ENCODE peak calls at places on chromosomes 13 and 19, in five cellular contexts. H is activated B cell treated with CpG ODN at 0.5 μM for 24 hours, Y is heart left ventricle, T is HFF-Myc, W is fibroblast of pulmonary artery. P is an unnamed sample.

GRCh38 chr13:79349011-79349410 is 57.0 kb downstream of the RBM26 start:
- DNase-seq in H (no peak), W (no peak), Y (no peak), T (no peak), P (no peak)

GRCh38 chr13:26919311-26919710 is 158.7 kb upstream of the GPR12 start:
- DNase-seq in W (no peak), H (no peak), Y (no peak), T (no peak), P (no peak)

GRCh38 chr13:113918580-113918979 is 54.7 kb upstream of the GAS6 start:
- DNase-seq in T (no peak), Y (no peak), W (no peak), H (no peak), P (peak; percentile 59)

GRCh38 chr19:43638214-43638990 is 1.2 kb downstream of the CADM4 start:
- DNase-seq in Y (no peak), W (no peak), H (no peak), T (no peak), P (no peak)

GRCh38 chr13:29538625-29538976 is 56.9 kb downstream of the SLC7A1 start:
- DNase-seq in T (no peak), Y (no peak), W (no peak), H (no peak), P (no peak)

GRCh38 chr19:16860118-16860517 is 28.7 kb upstream of the F2RL3 start:
- DNase-seq in Y (no peak), W (no peak), H (no peak), T (no peak), P (no peak)

GRCh38 chr19:45273532-45273877 is 22.4 kb downstream of the MARK4 start:
- DNase-seq in H (no peak), Y (no peak), T (no peak), W (no peak), P (no peak)

GRCh38 chr19:28425431-28425931 is 787.5 kb downstream of the UQCRFS1 start:
- DNase-seq in T (no peak), H (no peak), W (peak; percentile 30), Y (no peak), P (no peak)

GRCh38 chr13:42486711-42487198 is 87.2 kb upstream of the TNFSF11 start:
- DNase-seq in H (no peak), Y (no peak), T (no peak), W (peak; percentile 81), P (no peak)

GRCh38 chr13:34310539-34310938 is 492.6 kb downstream of the RFC3 start:
- DNase-seq in Y (no peak), T (no peak), W (no peak), H (no peak), P (no peak)

GRCh38 chr19:15181394-15181793 is 19.4 kb downstream of the NOTCH3 start:
- DNase-seq in H (no peak), Y (no peak), W (no peak), T (no peak), P (no peak)

GRCh38 chr13:27825153-27825552 is 32.9 kb downstream of the GSX1 start:
- DNase-seq in T (no peak), H (no peak), W (no peak), Y (no peak), P (no peak)

DNA sequence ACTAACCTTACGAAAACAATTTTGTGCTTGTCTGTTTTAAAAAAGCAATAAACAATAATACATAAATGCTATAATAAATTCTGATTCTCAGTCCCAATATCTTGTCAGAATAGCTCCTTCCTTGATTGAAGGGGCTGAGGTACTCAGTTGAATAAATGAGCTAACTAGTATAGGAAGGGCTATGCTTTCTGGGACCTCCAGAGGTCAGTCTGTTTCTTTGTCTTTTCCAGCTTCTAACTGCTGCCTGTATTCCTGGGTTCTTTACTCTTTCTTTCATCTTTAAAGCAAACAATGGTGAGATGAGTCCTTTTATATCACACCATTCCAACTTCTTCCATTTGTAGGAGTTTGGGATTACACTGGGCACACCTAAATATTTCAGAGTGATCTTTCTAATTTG is 1297.0 kb upstream of the ATXN8OS start:
- DNase-seq in Y (no peak), H (no peak), W (no peak), T (no peak), P (no peak)
- TF ChIP-seq CTCF in Y (no peak), H (no peak), W (no peak), T (no peak), P (peak; percentile 41)

DNA sequence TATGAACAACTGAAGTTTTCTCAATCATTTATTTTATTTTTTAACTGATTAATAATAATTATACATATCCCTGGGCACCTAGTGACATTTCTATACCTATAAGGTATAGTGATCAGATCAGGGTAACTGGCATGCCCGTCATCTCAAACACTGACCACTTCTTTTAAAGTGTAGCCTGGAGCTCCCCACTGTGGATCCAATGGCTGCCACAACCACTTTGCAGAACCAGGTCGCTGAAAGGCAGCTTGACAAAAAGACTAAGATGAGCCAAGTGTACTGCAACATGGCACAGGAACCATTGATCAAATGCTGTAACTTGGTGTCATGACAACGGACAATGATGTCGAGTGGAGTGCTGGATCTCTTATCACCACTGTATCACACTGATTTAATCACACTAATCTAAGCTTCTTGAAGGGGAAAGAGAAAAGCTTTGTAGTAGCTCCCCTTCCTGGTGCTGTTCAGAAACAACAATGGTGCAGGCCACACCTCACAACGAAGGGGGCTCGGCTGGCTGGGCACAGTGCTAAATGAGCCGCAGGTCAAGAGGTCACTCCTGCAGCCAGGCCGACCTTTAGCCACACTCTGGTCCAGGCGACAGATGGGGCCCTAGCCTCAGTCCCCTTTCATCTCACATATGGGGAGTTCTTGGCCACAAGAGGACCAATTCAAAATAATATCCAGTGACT is 2.3 kb upstream of the TNFRSF19 start:
- DNase-seq in T (no peak), Y (no peak), W (no peak), H (no peak), P (no peak)
- TF ChIP-seq CTCF in T (no peak), Y (peak; percentile 50), W (no peak), H (no peak), P (no peak)

DNA sequence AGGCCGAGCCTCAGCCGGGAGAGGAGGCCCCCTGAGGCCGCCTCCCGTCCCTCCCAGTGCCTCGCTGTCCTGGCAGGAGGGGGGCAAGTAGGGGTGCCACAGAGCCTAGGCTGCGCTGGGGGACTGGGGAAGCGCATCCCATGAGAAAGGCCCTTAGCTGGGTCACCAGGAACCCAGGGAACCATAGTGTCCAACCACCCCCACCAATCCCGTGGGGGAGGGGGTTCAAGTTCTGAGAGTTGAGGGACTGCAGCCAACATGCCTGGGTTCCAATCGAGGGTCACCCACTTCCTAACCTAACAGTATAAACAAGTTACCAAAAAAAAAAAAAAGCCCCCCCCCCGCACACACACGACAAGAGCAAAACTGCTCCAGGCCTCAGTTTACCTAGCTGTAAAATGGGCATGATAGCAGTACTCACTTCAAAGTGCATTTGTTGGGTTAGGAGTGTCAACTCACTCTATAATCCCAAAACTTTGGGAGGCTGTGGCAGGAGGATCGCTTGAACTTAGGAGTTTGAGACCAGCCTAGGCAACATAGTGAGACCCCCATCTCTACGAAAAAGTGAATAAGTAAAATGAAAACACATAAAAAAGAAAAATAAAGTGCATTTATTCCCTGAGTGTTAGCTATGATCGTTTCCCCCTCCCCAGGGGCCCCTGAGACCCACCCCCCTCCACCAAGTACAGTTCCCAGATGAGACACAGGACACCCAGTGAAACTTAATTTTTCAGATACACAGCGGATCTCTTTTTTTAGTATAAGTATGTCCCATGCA is 28.8 kb upstream of the NANOS3 start:
- DNase-seq in W (no peak), Y (no peak), H (no peak), T (no peak), P (no peak)
- TF ChIP-seq CTCF in W (no peak), Y (peak; percentile 28), H (no peak), T (peak; percentile 7), P (no peak)

GRCh38 chr13:100394005-100394695 is 194.4 kb downstream of the GGACT start:
- DNase-seq in H (no peak), T (peak; percentile 81), Y (no peak), W (peak; percentile 50), P (no peak)

GRCh38 chr13:100395698-100396373 is 192.8 kb downstream of the GGACT start:
- DNase-seq in W (no peak), T (no peak), Y (no peak), H (no peak), P (no peak)

GRCh38 chr13:100389617-100390016 is 199.0 kb downstream of the GGACT start:
- DNase-seq in Y (no peak), H (no peak), W (no peak), T (no peak), P (no peak)

GRCh38 chr13:100396771-100397170 is 191.8 kb downstream of the GGACT start:
- DNase-seq in T (no peak), Y (no peak), H (no peak), W (no peak), P (no peak)

DNA sequence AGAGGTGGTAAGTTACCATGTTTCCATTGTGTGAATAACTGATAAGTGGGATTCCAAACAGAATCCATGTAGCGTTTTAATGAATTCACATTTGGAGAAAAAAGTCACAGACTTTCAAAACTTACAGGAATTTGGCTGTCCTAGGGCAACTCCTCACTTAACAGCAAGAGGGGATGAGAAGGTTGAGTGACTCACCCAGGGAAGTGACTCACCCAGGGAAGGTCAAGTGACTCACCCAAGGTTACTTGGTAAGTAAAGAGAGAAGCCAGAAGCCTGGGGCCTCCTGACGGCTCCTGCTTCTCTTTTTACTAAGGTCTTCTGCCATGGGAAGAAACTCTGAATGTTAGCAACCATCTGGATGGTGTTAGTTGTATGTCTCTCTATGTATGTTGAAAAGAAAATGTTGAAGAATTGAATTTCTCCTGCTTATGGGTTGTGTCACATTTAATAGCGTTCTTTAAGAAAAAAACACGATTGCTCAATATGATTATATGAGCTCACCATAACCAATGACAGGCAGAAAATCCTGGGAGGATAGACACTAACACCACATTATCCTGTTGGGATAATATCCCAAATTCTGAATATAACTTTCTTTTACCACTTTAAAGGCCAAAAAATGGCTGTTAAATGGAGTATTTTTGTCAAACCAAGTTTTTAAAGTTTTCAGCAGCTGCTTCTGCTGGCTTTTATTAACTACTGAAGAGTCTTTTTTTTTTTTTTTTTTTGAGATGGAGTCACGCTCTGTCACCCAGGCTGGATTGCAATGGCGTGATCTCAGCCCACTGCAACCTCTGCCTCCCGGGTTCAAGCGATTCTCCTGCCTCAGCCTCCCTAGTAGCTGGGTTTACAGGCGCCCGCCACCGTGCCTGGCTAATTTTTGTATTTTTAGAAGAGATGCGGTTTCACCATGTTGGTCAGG is 195.6 kb downstream of the GGACT start:
- DNase-seq in W (peak; percentile 100), H (no peak), T (peak; percentile 99), Y (peak; percentile 64), P (no peak)
- TF ChIP-seq CTCF in W (no peak), H (no peak), T (no peak), Y (no peak), P (no peak)

DNA sequence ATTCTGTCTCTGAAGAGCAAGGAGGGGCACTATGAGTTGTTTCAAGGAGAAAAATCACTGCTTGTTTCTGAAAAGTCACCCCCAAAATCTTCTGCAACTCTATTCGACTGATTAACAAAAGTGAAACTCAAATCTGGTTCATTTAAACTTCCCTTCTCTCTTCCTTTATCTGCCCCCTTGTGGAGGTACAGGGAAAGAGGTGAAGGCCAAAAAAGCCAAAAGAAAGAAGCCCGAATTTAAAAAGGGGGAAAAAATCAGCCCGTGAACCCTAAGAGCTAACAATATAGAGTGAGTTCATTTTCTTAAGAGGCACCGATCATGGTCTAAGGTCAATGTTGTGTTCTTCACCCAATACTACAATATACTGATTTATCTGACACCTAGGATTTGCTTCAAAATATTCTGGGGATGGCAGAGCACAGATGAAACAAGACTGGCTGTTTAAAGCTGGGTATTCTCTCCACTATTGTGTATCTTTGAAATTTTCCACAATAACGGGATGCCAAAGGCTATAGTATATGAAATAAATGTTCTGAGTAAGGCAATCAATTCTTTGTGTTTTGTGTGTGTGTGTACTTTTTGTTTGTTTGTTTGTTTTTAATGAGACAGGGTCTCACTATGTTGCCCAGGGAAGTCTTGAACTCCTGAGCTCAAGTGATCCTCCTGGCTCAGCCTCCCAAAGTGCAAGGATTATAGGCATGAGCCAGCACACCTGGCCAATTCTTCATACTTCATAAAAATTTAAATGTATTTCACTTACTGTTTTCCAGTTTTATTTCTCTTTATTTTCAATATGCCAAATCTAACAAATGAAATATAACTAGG is 55.0 kb upstream of the EEF1AKMT1 start:
- DNase-seq in W (peak; percentile 72), Y (peak; percentile 30), T (peak; percentile 16), H (no peak), P (no peak)
- TF ChIP-seq CTCF in W (peak; percentile 89), Y (peak; percentile 81), T (peak; percentile 80), H (peak; percentile 64), P (peak; percentile 88)